ENCODE peak calls at places on chromosomes 16 and 17, in ten cellular contexts. One of them, this sample, is unnamed.

GRCh38 chr16:3971261-3971660 is 90.7 kb upstream of the CREBBP start:
- DNase-seq in fibroblast of pulmonary artery: peak
- DNase-seq in AG09319: no peak
- DNase-seq in tibial nerve: no peak
- DNase-seq in HFFc6: peak
- DNase-seq in A549: no peak
- DNase-seq in breast epithelium: no peak
- DNase-seq in esophagus muscularis mucosa: no peak
- DNase-seq in AG09309: no peak
- DNase-seq in CD4-positive, alpha-beta T cell: no peak
- DNase-seq in this sample: peak

GRCh38 chr16:17072104-17072503 is 398.7 kb downstream of the XYLT1 start:
- DNase-seq in breast epithelium: no peak
- DNase-seq in tibial nerve: no peak
- DNase-seq in A549: no peak
- DNase-seq in AG09319: no peak
- DNase-seq in HFFc6: no peak
- DNase-seq in fibroblast of pulmonary artery: no peak
- DNase-seq in AG09309: no peak
- DNase-seq in esophagus muscularis mucosa: no peak
- DNase-seq in CD4-positive, alpha-beta T cell: no peak
- DNase-seq in this sample: no peak

GRCh38 chr17:5881849-5882248 is 188.3 kb upstream of the WSCD1 start:
- DNase-seq in CD4-positive, alpha-beta T cell: no peak
- DNase-seq in AG09309: no peak
- DNase-seq in breast epithelium: no peak
- DNase-seq in esophagus muscularis mucosa: no peak
- DNase-seq in AG09319: no peak
- DNase-seq in A549: no peak
- DNase-seq in HFFc6: no peak
- DNase-seq in tibial nerve: no peak
- DNase-seq in fibroblast of pulmonary artery: no peak
- DNase-seq in this sample: no peak

GRCh38 chr16:49049191-49049590 is 232.4 kb downstream of the CBLN1 start:
- DNase-seq in fibroblast of pulmonary artery: no peak
- DNase-seq in esophagus muscularis mucosa: peak
- DNase-seq in AG09319: no peak
- DNase-seq in AG09309: no peak
- DNase-seq in A549: no peak
- DNase-seq in CD4-positive, alpha-beta T cell: no peak
- DNase-seq in HFFc6: no peak
- DNase-seq in tibial nerve: no peak
- DNase-seq in breast epithelium: no peak
- DNase-seq in this sample: no peak

GRCh38 chr16:7713244-7713643 is 380.6 kb downstream of the RBFOX1 start:
- DNase-seq in breast epithelium: no peak
- DNase-seq in tibial nerve: no peak
- DNase-seq in AG09319: no peak
- DNase-seq in A549: no peak
- DNase-seq in CD4-positive, alpha-beta T cell: no peak
- DNase-seq in AG09309: no peak
- DNase-seq in esophagus muscularis mucosa: no peak
- DNase-seq in fibroblast of pulmonary artery: no peak
- DNase-seq in HFFc6: no peak
- DNase-seq in this sample: no peak

GRCh38 chr17:2693561-2694380 is 17.8 kb downstream of the CLUH start:
- DNase-seq in CD4-positive, alpha-beta T cell: no peak
- DNase-seq in fibroblast of pulmonary artery: no peak
- DNase-seq in HFFc6: no peak
- DNase-seq in AG09319: no peak
- DNase-seq in AG09309: no peak
- DNase-seq in tibial nerve: no peak
- DNase-seq in breast epithelium: peak
- DNase-seq in A549: no peak
- DNase-seq in esophagus muscularis mucosa: no peak
- DNase-seq in this sample: peak

GRCh38 chr16:64147941-64148340 is 973.9 kb downstream of the CDH11 start:
- DNase-seq in fibroblast of pulmonary artery: no peak
- DNase-seq in CD4-positive, alpha-beta T cell: no peak
- DNase-seq in AG09319: no peak
- DNase-seq in AG09309: no peak
- DNase-seq in tibial nerve: no peak
- DNase-seq in breast epithelium: no peak
- DNase-seq in esophagus muscularis mucosa: no peak
- DNase-seq in A549: no peak
- DNase-seq in HFFc6: no peak
- DNase-seq in this sample: no peak

GRCh38 chr16:80369559-80369958 is 171.2 kb upstream of the DYNLRB2 start:
- DNase-seq in AG09319: peak
- DNase-seq in tibial nerve: no peak
- DNase-seq in AG09309: peak
- DNase-seq in breast epithelium: no peak
- DNase-seq in HFFc6: peak
- DNase-seq in CD4-positive, alpha-beta T cell: no peak
- DNase-seq in esophagus muscularis mucosa: peak
- DNase-seq in A549: peak
- DNase-seq in fibroblast of pulmonary artery: peak
- DNase-seq in this sample: no peak

GRCh38 chr16:9012848-9013507 is 49.3 kb upstream of the USP7 start:
- DNase-seq in fibroblast of pulmonary artery: peak
- DNase-seq in AG09309: no peak
- DNase-seq in esophagus muscularis mucosa: no peak
- DNase-seq in breast epithelium: no peak
- DNase-seq in HFFc6: no peak
- DNase-seq in AG09319: no peak
- DNase-seq in A549: no peak
- DNase-seq in CD4-positive, alpha-beta T cell: no peak
- DNase-seq in tibial nerve: no peak
- DNase-seq in this sample: no peak

GRCh38 chr16:50697881-50698767 is 4.7 kb downstream of the NOD2 start:
- DNase-seq in breast epithelium: no peak
- DNase-seq in AG09309: no peak
- DNase-seq in CD4-positive, alpha-beta T cell: no peak
- DNase-seq in AG09319: peak
- DNase-seq in A549: no peak
- DNase-seq in fibroblast of pulmonary artery: peak
- DNase-seq in HFFc6: peak
- DNase-seq in tibial nerve: no peak
- DNase-seq in esophagus muscularis mucosa: no peak
- DNase-seq in this sample: peak

GRCh38 chr17:65660947-65661346 is 99.5 kb upstream of the AXIN2 start:
- DNase-seq in HFFc6: peak
- DNase-seq in A549: no peak
- DNase-seq in CD4-positive, alpha-beta T cell: no peak
- DNase-seq in fibroblast of pulmonary artery: peak
- DNase-seq in tibial nerve: no peak
- DNase-seq in breast epithelium: no peak
- DNase-seq in AG09319: peak
- DNase-seq in AG09309: no peak
- DNase-seq in esophagus muscularis mucosa: no peak
- DNase-seq in this sample: no peak

GRCh38 chr16:29958756-29959155 is 3.1 kb upstream of the TMEM219 start:
- DNase-seq in AG09309: no peak
- DNase-seq in tibial nerve: no peak
- DNase-seq in fibroblast of pulmonary artery: no peak
- DNase-seq in HFFc6: no peak
- DNase-seq in breast epithelium: no peak
- DNase-seq in AG09319: no peak
- DNase-seq in esophagus muscularis mucosa: no peak
- DNase-seq in CD4-positive, alpha-beta T cell: no peak
- DNase-seq in A549: no peak
- DNase-seq in this sample: no peak

DNA sequence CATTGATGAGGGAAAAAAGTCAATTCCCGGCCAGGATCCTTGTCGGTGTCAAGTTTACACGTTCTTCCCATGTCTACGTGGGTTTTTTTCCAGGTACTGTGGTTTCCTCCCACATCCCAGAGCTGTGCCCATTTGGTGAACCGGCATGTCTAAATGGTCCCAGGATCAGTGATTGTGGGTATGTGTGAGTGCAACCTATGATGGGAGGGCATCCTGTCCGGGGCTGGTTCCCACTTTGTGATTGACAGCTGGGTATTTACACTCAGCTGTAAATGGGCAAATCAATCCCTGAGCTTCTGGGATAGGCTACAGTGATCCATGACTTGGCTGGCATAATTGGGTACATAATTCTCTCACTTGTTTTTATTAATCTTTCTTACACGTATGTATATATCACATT is 91.2 kb upstream of the IRX6 start:
- DNase-seq in AG09309: no peak
- DNase-seq in tibial nerve: no peak
- DNase-seq in A549: no peak
- DNase-seq in fibroblast of pulmonary artery: no peak
- DNase-seq in HFFc6: no peak
- DNase-seq in CD4-positive, alpha-beta T cell: no peak
- DNase-seq in breast epithelium: no peak
- DNase-seq in AG09319: no peak
- DNase-seq in esophagus muscularis mucosa: peak
- DNase-seq in this sample: no peak
- TF ChIP-seq CTCF in AG09309: no peak
- TF ChIP-seq CTCF in tibial nerve: no peak
- TF ChIP-seq CTCF in A549: no peak
- TF ChIP-seq CTCF in fibroblast of pulmonary artery: no peak
- TF ChIP-seq CTCF in HFFc6: no peak
- TF ChIP-seq CTCF in CD4-positive, alpha-beta T cell: no peak
- TF ChIP-seq CTCF in breast epithelium: no peak
- TF ChIP-seq CTCF in AG09319: no peak
- TF ChIP-seq CTCF in esophagus muscularis mucosa: no peak
- TF ChIP-seq CTCF in this sample: no peak

GRCh38 chr16:74680681-74681080 is 14.0 kb upstream of the RFWD3 start:
- DNase-seq in fibroblast of pulmonary artery: no peak
- DNase-seq in A549: no peak
- DNase-seq in CD4-positive, alpha-beta T cell: no peak
- DNase-seq in HFFc6: no peak
- DNase-seq in tibial nerve: no peak
- DNase-seq in esophagus muscularis mucosa: no peak
- DNase-seq in breast epithelium: no peak
- DNase-seq in AG09309: no peak
- DNase-seq in AG09319: no peak
- DNase-seq in this sample: no peak

GRCh38 chr16:74682556-74682955 is 15.9 kb upstream of the RFWD3 start:
- DNase-seq in A549: no peak
- DNase-seq in HFFc6: no peak
- DNase-seq in esophagus muscularis mucosa: no peak
- DNase-seq in tibial nerve: no peak
- DNase-seq in CD4-positive, alpha-beta T cell: no peak
- DNase-seq in fibroblast of pulmonary artery: no peak
- DNase-seq in AG09309: no peak
- DNase-seq in breast epithelium: no peak
- DNase-seq in AG09319: no peak
- DNase-seq in this sample: no peak

GRCh38 chr16:74679983-74680382 is 13.3 kb upstream of the RFWD3 start:
- DNase-seq in AG09319: no peak
- DNase-seq in esophagus muscularis mucosa: no peak
- DNase-seq in CD4-positive, alpha-beta T cell: no peak
- DNase-seq in AG09309: no peak
- DNase-seq in fibroblast of pulmonary artery: no peak
- DNase-seq in breast epithelium: no peak
- DNase-seq in tibial nerve: no peak
- DNase-seq in A549: no peak
- DNase-seq in HFFc6: no peak
- DNase-seq in this sample: no peak

GRCh38 chr16:74673876-74674275 is 7.2 kb upstream of the RFWD3 start:
- DNase-seq in tibial nerve: no peak
- DNase-seq in HFFc6: no peak
- DNase-seq in CD4-positive, alpha-beta T cell: no peak
- DNase-seq in esophagus muscularis mucosa: no peak
- DNase-seq in fibroblast of pulmonary artery: no peak
- DNase-seq in breast epithelium: no peak
- DNase-seq in A549: no peak
- DNase-seq in AG09319: no peak
- DNase-seq in AG09309: no peak
- DNase-seq in this sample: no peak

GRCh38 chr16:74677868-74678267 is 11.2 kb upstream of the RFWD3 start:
- DNase-seq in AG09319: no peak
- DNase-seq in CD4-positive, alpha-beta T cell: no peak
- DNase-seq in tibial nerve: no peak
- DNase-seq in A549: no peak
- DNase-seq in AG09309: no peak
- DNase-seq in HFFc6: no peak
- DNase-seq in breast epithelium: no peak
- DNase-seq in fibroblast of pulmonary artery: no peak
- DNase-seq in esophagus muscularis mucosa: no peak
- DNase-seq in this sample: no peak
- TF ChIP-seq CTCF in AG09319: no peak
- TF ChIP-seq CTCF in CD4-positive, alpha-beta T cell: no peak
- TF ChIP-seq CTCF in tibial nerve: no peak
- TF ChIP-seq CTCF in A549: no peak
- TF ChIP-seq CTCF in AG09309: no peak
- TF ChIP-seq CTCF in HFFc6: no peak
- TF ChIP-seq CTCF in breast epithelium: no peak
- TF ChIP-seq CTCF in fibroblast of pulmonary artery: no peak
- TF ChIP-seq CTCF in esophagus muscularis mucosa: no peak
- TF ChIP-seq CTCF in this sample: no peak

DNA sequence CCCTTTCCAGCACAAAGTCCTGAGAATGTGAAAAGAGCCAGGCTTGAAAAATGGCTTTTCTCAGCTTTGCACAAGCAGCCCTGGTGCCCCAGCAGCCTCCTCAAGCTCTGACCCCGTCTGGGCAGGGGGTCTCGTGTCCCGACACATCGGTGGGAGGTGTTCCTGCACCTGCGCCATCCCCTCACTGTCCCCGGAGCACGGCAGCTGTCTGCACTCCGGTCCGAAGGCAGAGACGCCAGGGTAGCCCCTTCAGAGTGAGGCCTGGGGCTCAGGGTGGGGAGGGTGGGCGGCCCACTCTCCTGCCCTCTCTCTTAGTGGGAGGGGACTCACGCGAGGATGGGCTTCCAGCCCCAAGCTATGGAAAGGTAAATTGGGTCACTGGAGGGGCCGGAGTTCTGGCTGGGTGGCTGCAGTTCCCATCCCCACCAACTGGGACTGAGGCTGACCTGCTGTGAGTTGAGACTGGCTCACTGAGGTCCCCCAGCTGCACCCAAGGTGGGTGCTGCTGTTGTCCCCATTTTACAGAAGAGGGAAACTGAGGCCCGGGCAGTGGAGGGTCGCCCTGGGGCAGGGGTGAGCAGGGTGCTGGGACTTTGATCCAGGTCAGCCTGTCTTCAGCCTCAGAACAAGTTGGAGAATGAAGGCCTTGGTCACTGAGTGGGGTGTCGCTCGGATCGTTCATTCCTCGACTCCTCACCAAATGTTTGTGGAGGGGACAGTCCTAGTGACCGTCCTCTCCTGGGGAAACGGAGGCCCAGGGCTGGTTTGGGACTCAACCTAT is 2.3 kb upstream of the BAIAP3 start:
- DNase-seq in CD4-positive, alpha-beta T cell: no peak
- DNase-seq in esophagus muscularis mucosa: no peak
- DNase-seq in A549: no peak
- DNase-seq in AG09319: no peak
- DNase-seq in AG09309: no peak
- DNase-seq in tibial nerve: no peak
- DNase-seq in fibroblast of pulmonary artery: no peak
- DNase-seq in breast epithelium: no peak
- DNase-seq in HFFc6: no peak
- DNase-seq in this sample: no peak
- TF ChIP-seq CTCF in CD4-positive, alpha-beta T cell: no peak
- TF ChIP-seq CTCF in esophagus muscularis mucosa: no peak
- TF ChIP-seq CTCF in A549: no peak
- TF ChIP-seq CTCF in AG09319: no peak
- TF ChIP-seq CTCF in AG09309: no peak
- TF ChIP-seq CTCF in tibial nerve: no peak
- TF ChIP-seq CTCF in fibroblast of pulmonary artery: no peak
- TF ChIP-seq CTCF in breast epithelium: no peak
- TF ChIP-seq CTCF in HFFc6: no peak
- TF ChIP-seq CTCF in this sample: no peak

GRCh38 chr17:82098169-82098938 is at the start of gene FASN:
- DNase-seq in HFFc6: peak
- DNase-seq in AG09309: peak
- DNase-seq in AG09319: peak
- DNase-seq in A549: peak
- DNase-seq in esophagus muscularis mucosa: peak
- DNase-seq in CD4-positive, alpha-beta T cell: peak
- DNase-seq in tibial nerve: peak
- DNase-seq in fibroblast of pulmonary artery: peak
- DNase-seq in breast epithelium: peak
- DNase-seq in this sample: peak
- TF ChIP-seq CTCF in HFFc6: peak
- TF ChIP-seq CTCF in AG09309: peak
- TF ChIP-seq CTCF in AG09319: peak
- TF ChIP-seq CTCF in A549: peak
- TF ChIP-seq CTCF in esophagus muscularis mucosa: no peak
- TF ChIP-seq CTCF in CD4-positive, alpha-beta T cell: no peak
- TF ChIP-seq CTCF in tibial nerve: peak
- TF ChIP-seq CTCF in fibroblast of pulmonary artery: peak
- TF ChIP-seq CTCF in breast epithelium: no peak
- TF ChIP-seq CTCF in this sample: peak

This sample was measured in GM13976.